ENCODE peak calls at places on chromosomes 11 and 22, in ten cellular contexts. One of them, this sample, is unnamed.
A peak's percentile ranks its signal among the peaks of the same experiment; 100 is the strongest.

GRCh38 chr11:124041254-124041653 is at the start of gene OR10G7:
- DNase-seq in Calu3: no peak
- DNase-seq in mucosa of descending colon: no peak
- DNase-seq in A549: no peak
- DNase-seq in endothelial cell: no peak
- DNase-seq in colonic mucosa: no peak
- DNase-seq in brain microvascular endothelial cell: no peak
- DNase-seq in HL-60: no peak
- DNase-seq in heart right ventricle: no peak
- DNase-seq in neural progenitor cell: no peak
- DNase-seq in this sample: no peak

GRCh38 chr11:78350646-78351165 is 66.9 kb downstream of the GAB2 start:
- DNase-seq in Calu3: no peak
- DNase-seq in mucosa of descending colon: no peak
- DNase-seq in A549: no peak
- DNase-seq in endothelial cell: peak; percentile 22
- DNase-seq in colonic mucosa: peak; percentile 30
- DNase-seq in brain microvascular endothelial cell: no peak
- DNase-seq in HL-60: peak; percentile 40
- DNase-seq in heart right ventricle: peak; percentile 58
- DNase-seq in neural progenitor cell: peak; percentile 19
- DNase-seq in this sample: no peak

GRCh38 chr11:44065161-44065571 is 904 bp upstream of the ACCS start:
- DNase-seq in Calu3: no peak
- DNase-seq in mucosa of descending colon: no peak
- DNase-seq in A549: no peak
- DNase-seq in endothelial cell: no peak
- DNase-seq in colonic mucosa: no peak
- DNase-seq in brain microvascular endothelial cell: no peak
- DNase-seq in HL-60: no peak
- DNase-seq in heart right ventricle: no peak
- DNase-seq in neural progenitor cell: peak; percentile 65
- DNase-seq in this sample: no peak

GRCh38 chr11:77524539-77524938 is 50.6 kb upstream of the PAK1 start:
- DNase-seq in Calu3: no peak
- DNase-seq in mucosa of descending colon: no peak
- DNase-seq in A549: no peak
- DNase-seq in endothelial cell: no peak
- DNase-seq in colonic mucosa: no peak
- DNase-seq in brain microvascular endothelial cell: no peak
- DNase-seq in HL-60: no peak
- DNase-seq in heart right ventricle: no peak
- DNase-seq in neural progenitor cell: no peak
- DNase-seq in this sample: no peak

GRCh38 chr11:112705148-112705547 is 256.1 kb upstream of the NCAM1 start:
- DNase-seq in Calu3: no peak
- DNase-seq in mucosa of descending colon: no peak
- DNase-seq in A549: no peak
- DNase-seq in endothelial cell: no peak
- DNase-seq in colonic mucosa: no peak
- DNase-seq in brain microvascular endothelial cell: no peak
- DNase-seq in HL-60: no peak
- DNase-seq in heart right ventricle: no peak
- DNase-seq in neural progenitor cell: no peak
- DNase-seq in this sample: no peak

GRCh38 chr22:42964994-42965699 is 49.8 kb downstream of the PACSIN2 start:
- DNase-seq in Calu3: peak; percentile 78
- DNase-seq in mucosa of descending colon: no peak
- DNase-seq in A549: no peak
- DNase-seq in endothelial cell: no peak
- DNase-seq in colonic mucosa: no peak
- DNase-seq in brain microvascular endothelial cell: peak; percentile 29
- DNase-seq in HL-60: no peak
- DNase-seq in heart right ventricle: no peak
- DNase-seq in neural progenitor cell: no peak
- DNase-seq in this sample: no peak

GRCh38 chr11:110968348-110969062 is 256.3 kb upstream of the ARHGAP20 start:
- DNase-seq in Calu3: no peak
- DNase-seq in mucosa of descending colon: no peak
- DNase-seq in A549: no peak
- DNase-seq in endothelial cell: no peak
- DNase-seq in colonic mucosa: no peak
- DNase-seq in brain microvascular endothelial cell: no peak
- DNase-seq in HL-60: peak; percentile 55
- DNase-seq in heart right ventricle: no peak
- DNase-seq in neural progenitor cell: no peak
- DNase-seq in this sample: no peak

GRCh38 chr11:105000167-105000566 is 22.8 kb downstream of the CASP5 start:
- DNase-seq in Calu3: peak; percentile 23
- DNase-seq in mucosa of descending colon: no peak
- DNase-seq in A549: peak; percentile 31
- DNase-seq in endothelial cell: peak; percentile 8
- DNase-seq in colonic mucosa: no peak
- DNase-seq in brain microvascular endothelial cell: peak; percentile 9
- DNase-seq in HL-60: no peak
- DNase-seq in heart right ventricle: no peak
- DNase-seq in neural progenitor cell: peak; percentile 9
- DNase-seq in this sample: no peak

GRCh38 chr11:77299528-77299993 is 1.9 kb downstream of the GDPD4 start:
- DNase-seq in Calu3: peak; percentile 79
- DNase-seq in mucosa of descending colon: no peak
- DNase-seq in A549: peak; percentile 72
- DNase-seq in endothelial cell: no peak
- DNase-seq in colonic mucosa: no peak
- DNase-seq in brain microvascular endothelial cell: no peak
- DNase-seq in HL-60: no peak
- DNase-seq in heart right ventricle: no peak
- DNase-seq in neural progenitor cell: no peak
- DNase-seq in this sample: no peak

GRCh38 chr22:39253427-39254070 is 8.8 kb upstream of the PDGFB start:
- DNase-seq in Calu3: peak; percentile 78
- DNase-seq in mucosa of descending colon: no peak
- DNase-seq in A549: peak; percentile 81
- DNase-seq in endothelial cell: no peak
- DNase-seq in colonic mucosa: peak; percentile 52
- DNase-seq in brain microvascular endothelial cell: peak; percentile 72
- DNase-seq in HL-60: peak; percentile 28
- DNase-seq in heart right ventricle: peak; percentile 86
- DNase-seq in neural progenitor cell: no peak
- DNase-seq in this sample: peak; percentile 75

DNA sequence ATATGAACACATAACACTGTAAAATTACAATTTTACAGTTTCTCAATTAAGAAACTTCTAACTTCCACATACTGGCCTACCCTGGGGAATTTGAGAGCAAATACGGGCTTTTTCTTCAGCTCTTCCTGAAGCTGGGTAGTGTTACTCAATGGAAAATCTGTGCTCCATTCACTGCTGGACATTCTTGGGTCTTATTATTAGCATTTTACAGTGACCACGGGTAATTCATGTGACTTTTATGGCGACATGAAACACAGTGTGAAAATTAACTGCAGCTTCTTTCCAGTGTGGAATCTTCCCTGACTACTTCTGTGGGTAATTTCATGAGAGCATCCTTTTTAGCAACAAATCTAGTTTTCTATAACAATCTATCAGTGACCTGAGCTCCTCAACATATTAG is 423.7 kb upstream of the ANO5 start:
- DNase-seq in Calu3: no peak
- DNase-seq in mucosa of descending colon: no peak
- DNase-seq in A549: no peak
- DNase-seq in endothelial cell: no peak
- DNase-seq in colonic mucosa: no peak
- DNase-seq in brain microvascular endothelial cell: no peak
- DNase-seq in HL-60: no peak
- DNase-seq in heart right ventricle: no peak
- DNase-seq in neural progenitor cell: no peak
- DNase-seq in this sample: no peak
- TF ChIP-seq CTCF in Calu3: no peak
- TF ChIP-seq CTCF in mucosa of descending colon: no peak
- TF ChIP-seq CTCF in A549: no peak
- TF ChIP-seq CTCF in endothelial cell: no peak
- TF ChIP-seq CTCF in colonic mucosa: no peak
- TF ChIP-seq CTCF in brain microvascular endothelial cell: no peak
- TF ChIP-seq CTCF in HL-60: no peak
- TF ChIP-seq CTCF in heart right ventricle: no peak
- TF ChIP-seq CTCF in neural progenitor cell: no peak
- TF ChIP-seq CTCF in this sample: no peak

DNA sequence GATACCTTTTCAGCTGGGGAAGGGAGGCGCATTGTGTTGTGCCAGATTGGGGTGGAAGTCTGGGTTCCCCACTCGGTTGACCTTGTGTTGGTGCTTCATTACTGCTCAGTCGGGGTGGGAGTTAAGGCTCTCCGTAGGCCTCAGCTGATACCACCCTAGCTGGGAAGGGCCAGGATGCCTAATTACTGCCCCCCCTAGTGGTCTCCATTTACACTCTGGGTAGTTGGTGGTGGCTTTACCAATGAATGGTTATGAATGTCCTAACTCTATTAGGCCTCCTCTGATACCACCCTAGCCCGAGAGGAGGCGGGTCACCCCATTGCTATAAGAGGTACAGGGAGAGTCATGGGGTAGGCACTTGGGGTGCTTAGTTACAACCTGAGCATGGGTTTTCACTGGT is 27.5 kb upstream of the HIKESHI start:
- DNase-seq in Calu3: no peak
- DNase-seq in mucosa of descending colon: no peak
- DNase-seq in A549: no peak
- DNase-seq in endothelial cell: peak; percentile 54
- DNase-seq in colonic mucosa: no peak
- DNase-seq in brain microvascular endothelial cell: no peak
- DNase-seq in HL-60: no peak
- DNase-seq in heart right ventricle: no peak
- DNase-seq in neural progenitor cell: peak; percentile 61
- DNase-seq in this sample: no peak
- TF ChIP-seq CTCF in Calu3: no peak
- TF ChIP-seq CTCF in mucosa of descending colon: no peak
- TF ChIP-seq CTCF in A549: peak; percentile 18
- TF ChIP-seq CTCF in endothelial cell: peak; percentile 55
- TF ChIP-seq CTCF in colonic mucosa: no peak
- TF ChIP-seq CTCF in brain microvascular endothelial cell: peak; percentile 50
- TF ChIP-seq CTCF in HL-60: no peak
- TF ChIP-seq CTCF in heart right ventricle: no peak
- TF ChIP-seq CTCF in neural progenitor cell: peak; percentile 57
- TF ChIP-seq CTCF in this sample: no peak

GRCh38 chr11:26109658-26110393 is 222.1 kb upstream of the ANO3 start:
- DNase-seq in Calu3: no peak
- DNase-seq in mucosa of descending colon: no peak
- DNase-seq in A549: no peak
- DNase-seq in endothelial cell: no peak
- DNase-seq in colonic mucosa: no peak
- DNase-seq in brain microvascular endothelial cell: no peak
- DNase-seq in HL-60: no peak
- DNase-seq in heart right ventricle: no peak
- DNase-seq in neural progenitor cell: no peak
- DNase-seq in this sample: no peak

GRCh38 chr11:26112190-26112715 is 219.7 kb upstream of the ANO3 start:
- DNase-seq in Calu3: no peak
- DNase-seq in mucosa of descending colon: no peak
- DNase-seq in A549: no peak
- DNase-seq in endothelial cell: no peak
- DNase-seq in colonic mucosa: no peak
- DNase-seq in brain microvascular endothelial cell: no peak
- DNase-seq in HL-60: no peak
- DNase-seq in heart right ventricle: no peak
- DNase-seq in neural progenitor cell: no peak
- DNase-seq in this sample: no peak

GRCh38 chr11:26105762-26106423 is 226.0 kb upstream of the ANO3 start:
- DNase-seq in Calu3: no peak
- DNase-seq in mucosa of descending colon: no peak
- DNase-seq in A549: no peak
- DNase-seq in endothelial cell: no peak
- DNase-seq in colonic mucosa: no peak
- DNase-seq in brain microvascular endothelial cell: no peak
- DNase-seq in HL-60: no peak
- DNase-seq in heart right ventricle: no peak
- DNase-seq in neural progenitor cell: no peak
- DNase-seq in this sample: no peak

GRCh38 chr11:26102325-26102724 is 229.6 kb upstream of the ANO3 start:
- DNase-seq in Calu3: no peak
- DNase-seq in mucosa of descending colon: no peak
- DNase-seq in A549: no peak
- DNase-seq in endothelial cell: no peak
- DNase-seq in colonic mucosa: no peak
- DNase-seq in brain microvascular endothelial cell: no peak
- DNase-seq in HL-60: no peak
- DNase-seq in heart right ventricle: no peak
- DNase-seq in neural progenitor cell: no peak
- DNase-seq in this sample: no peak

DNA sequence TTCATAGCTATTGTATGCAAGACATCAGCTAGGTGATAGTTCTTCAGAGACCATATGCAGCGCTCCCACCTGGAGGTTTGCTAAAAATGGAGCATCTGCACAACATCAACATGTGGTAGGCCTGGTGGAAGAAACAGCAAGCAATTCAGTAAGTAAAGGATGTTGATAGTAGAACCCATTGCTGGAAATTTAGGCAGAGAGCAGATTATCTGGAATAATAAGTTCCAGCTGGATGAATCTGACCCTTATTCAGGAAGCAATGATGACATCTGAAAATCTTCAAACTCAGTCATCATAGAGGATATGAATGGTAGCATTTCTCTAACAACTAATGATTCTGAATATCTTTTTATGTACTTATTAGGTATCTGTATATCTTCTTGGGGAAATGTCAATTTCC is 225.2 kb upstream of the ANO3 start:
- DNase-seq in Calu3: no peak
- DNase-seq in mucosa of descending colon: no peak
- DNase-seq in A549: no peak
- DNase-seq in endothelial cell: no peak
- DNase-seq in colonic mucosa: no peak
- DNase-seq in brain microvascular endothelial cell: no peak
- DNase-seq in HL-60: no peak
- DNase-seq in heart right ventricle: no peak
- DNase-seq in neural progenitor cell: no peak
- DNase-seq in this sample: no peak
- TF ChIP-seq CTCF in Calu3: no peak
- TF ChIP-seq CTCF in mucosa of descending colon: no peak
- TF ChIP-seq CTCF in A549: no peak
- TF ChIP-seq CTCF in endothelial cell: no peak
- TF ChIP-seq CTCF in colonic mucosa: no peak
- TF ChIP-seq CTCF in brain microvascular endothelial cell: no peak
- TF ChIP-seq CTCF in HL-60: no peak
- TF ChIP-seq CTCF in heart right ventricle: no peak
- TF ChIP-seq CTCF in neural progenitor cell: no peak
- TF ChIP-seq CTCF in this sample: no peak

DNA sequence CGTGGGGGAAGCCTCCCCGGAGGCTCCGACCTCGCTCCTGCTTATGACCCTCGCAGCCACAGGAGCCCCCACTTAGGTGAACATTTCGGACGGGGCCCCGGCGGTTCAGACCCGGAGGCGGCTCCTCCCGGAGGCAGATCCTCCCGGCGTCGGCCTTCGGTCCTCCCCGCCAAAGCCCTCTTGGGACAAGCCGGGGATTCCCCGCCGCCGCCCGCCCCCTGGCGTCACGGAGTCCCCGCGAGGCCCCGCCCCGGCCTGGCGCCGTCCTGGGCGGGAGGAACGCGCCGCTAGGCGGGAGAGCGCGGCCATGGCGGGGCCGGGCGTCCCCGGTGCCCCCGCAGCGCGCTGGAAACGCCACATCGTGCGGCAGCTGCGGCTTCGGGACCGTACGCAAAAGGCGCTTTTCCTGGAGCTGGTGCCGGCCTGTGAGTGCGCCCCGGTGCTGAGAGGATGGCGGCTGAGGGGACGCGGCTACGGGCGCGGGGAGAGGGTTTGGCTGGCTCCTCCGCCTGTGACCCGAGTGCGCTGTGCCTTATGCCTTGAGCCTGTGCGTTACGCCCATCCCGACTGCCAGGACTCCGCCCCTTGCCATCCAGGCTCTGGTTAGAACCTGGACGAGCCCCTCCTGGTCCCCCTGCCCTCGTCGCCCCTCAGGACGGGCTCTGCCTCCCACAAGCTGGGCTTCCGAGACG is at the start of gene ATG16L2:
- DNase-seq in Calu3: peak; percentile 94
- DNase-seq in mucosa of descending colon: peak; percentile 93
- DNase-seq in A549: peak; percentile 90
- DNase-seq in endothelial cell: peak; percentile 90
- DNase-seq in colonic mucosa: peak; percentile 88
- DNase-seq in brain microvascular endothelial cell: peak; percentile 65
- DNase-seq in HL-60: peak; percentile 70
- DNase-seq in heart right ventricle: peak; percentile 86
- DNase-seq in neural progenitor cell: peak; percentile 96
- DNase-seq in this sample: peak; percentile 96
- TF ChIP-seq CTCF in Calu3: no peak
- TF ChIP-seq CTCF in mucosa of descending colon: peak; percentile 25
- TF ChIP-seq CTCF in A549: peak; percentile 12
- TF ChIP-seq CTCF in endothelial cell: peak; percentile 32
- TF ChIP-seq CTCF in colonic mucosa: no peak
- TF ChIP-seq CTCF in brain microvascular endothelial cell: no peak
- TF ChIP-seq CTCF in HL-60: no peak
- TF ChIP-seq CTCF in heart right ventricle: peak; percentile 54
- TF ChIP-seq CTCF in neural progenitor cell: peak; percentile 32
- TF ChIP-seq CTCF in this sample: peak; percentile 38

This sample was measured in GM13976.